ENCODE peak calls at places on chromosome 9, in four cellular contexts. K is H1, C is NT2/D1, Q is GM12878. G is an unnamed sample.

GRCh38 chr9:133812941-133813748 is 75.0 kb upstream of the SARDH start:
- DNase-seq in K (no peak), C (no peak), Q (no peak), G (no peak)

GRCh38 chr9:5799314-5799713 is 33.6 kb downstream of the ERMP1 start:
- DNase-seq in K (no peak), C (peak), Q (no peak), G (peak)

GRCh38 chr9:87516931-87517300 is 19.2 kb downstream of the DAPK1 start:
- DNase-seq in K (no peak), C (no peak), Q (no peak), G (no peak)

GRCh38 chr9:93205045-93205768 is 21.3 kb downstream of the WNK2 start:
- DNase-seq in K (no peak), C (no peak), Q (no peak), G (peak)

GRCh38 chr9:86187121-86187520 is 72.3 kb downstream of the C9orf153 start:
- DNase-seq in K (no peak), C (peak), Q (no peak), G (peak)

GRCh38 chr9:121718063-121718462 is 66.6 kb downstream of the DAB2IP start:
- DNase-seq in K (no peak), C (no peak), Q (no peak), G (no peak)

GRCh38 chr9:133874061-133874638 is 118.0 kb downstream of the VAV2 start:
- DNase-seq in K (no peak), C (no peak), Q (no peak), G (no peak)

GRCh38 chr9:127444921-127445850 is 6.0 kb downstream of the RPL12 start:
- DNase-seq in K (no peak), C (no peak), Q (no peak), G (no peak)

GRCh38 chr9:97983524-97984187 is 515 bp downstream of the ANP32B start:
- DNase-seq in K (no peak), C (no peak), Q (no peak), G (no peak)

GRCh38 chr9:110446171-110446570 is 108.5 kb upstream of the TXNDC8 start:
- DNase-seq in K (no peak), C (no peak), Q (no peak), G (no peak)

GRCh38 chr9:91163773-91164471 is 197.8 kb downstream of the AUH start:
- DNase-seq in K (no peak), C (no peak), Q (no peak), G (no peak)

GRCh38 chr9:87887151-87887505 is 4.5 kb downstream of the SPATA31E1 start:
- DNase-seq in K (no peak), C (no peak), Q (no peak), G (no peak)

GRCh38 chr9:89015330-89015729 is 24.1 kb downstream of the S1PR3 start:
- DNase-seq in K (no peak), C (no peak), Q (no peak), G (no peak)

GRCh38 chr9:72882117-72882775 is 70.6 kb downstream of the ALDH1A1 start:
- DNase-seq in K (no peak), C (no peak), Q (no peak), G (no peak)

GRCh38 chr9:136231478-136232297 is 13.9 kb downstream of the QSOX2 start:
- DNase-seq in K (no peak), C (no peak), Q (no peak), G (no peak)

GRCh38 chr9:4062966-4063365 is 236.9 kb downstream of the GLIS3 start:
- DNase-seq in K (no peak), C (no peak), Q (no peak), G (no peak)

GRCh38 chr9:127917603-127918002 is 762 bp upstream of the ST6GALNAC4 start:
- DNase-seq in K (no peak), C (no peak), Q (no peak), G (no peak)

GRCh38 chr9:73719660-73720059 is 568.0 kb downstream of the ANXA1 start:
- DNase-seq in K (no peak), C (no peak), Q (no peak), G (no peak)

GRCh38 chr9:108551030-108551964 is 304.5 kb downstream of the ACTL7B start:
- DNase-seq in K (no peak), C (no peak), Q (no peak), G (no peak)

GRCh38 chr9:93451762-93452709 is 551 bp downstream of the FAM120A start:
- DNase-seq in K (no peak), C (no peak), Q (no peak), G (peak)

GRCh38 chr9:20312732-20313131 is 309.6 kb downstream of the MLLT3 start:
- DNase-seq in K (no peak), C (no peak), Q (no peak), G (no peak)

GRCh38 chr9:16970321-16970720 is 99.9 kb upstream of the BNC2 start:
- DNase-seq in K (no peak), C (no peak), Q (no peak), G (no peak)

GRCh38 chr9:30799527-30800101 is 1584.8 kb upstream of the ACO1 start:
- DNase-seq in K (no peak), C (no peak), Q (no peak), G (no peak)

GRCh38 chr9:89475891-89476440 is 21.9 kb downstream of the SEMA4D start:
- DNase-seq in K (no peak), C (no peak), Q (no peak), G (no peak)

GRCh38 chr9:128884164-128884563 is 2.2 kb downstream of the LRRC8A start:
- DNase-seq in K (no peak), C (no peak), Q (no peak), G (no peak)

GRCh38 chr9:101354143-101354764 is 30.6 kb downstream of the BAAT start:
- DNase-seq in K (no peak), C (no peak), Q (no peak), G (peak)

GRCh38 chr9:135526730-135527571 is 5.7 kb downstream of the LCN1 start:
- DNase-seq in K (no peak), C (no peak), Q (no peak), G (peak)

GRCh38 chr9:38619556-38620447 is 594 bp downstream of the ANKRD18A start:
- DNase-seq in K (no peak), C (no peak), Q (no peak), G (peak)
- H3K9ac ChIP-seq in K (no peak), C (peak), Q (no peak), G (peak)

DNA sequence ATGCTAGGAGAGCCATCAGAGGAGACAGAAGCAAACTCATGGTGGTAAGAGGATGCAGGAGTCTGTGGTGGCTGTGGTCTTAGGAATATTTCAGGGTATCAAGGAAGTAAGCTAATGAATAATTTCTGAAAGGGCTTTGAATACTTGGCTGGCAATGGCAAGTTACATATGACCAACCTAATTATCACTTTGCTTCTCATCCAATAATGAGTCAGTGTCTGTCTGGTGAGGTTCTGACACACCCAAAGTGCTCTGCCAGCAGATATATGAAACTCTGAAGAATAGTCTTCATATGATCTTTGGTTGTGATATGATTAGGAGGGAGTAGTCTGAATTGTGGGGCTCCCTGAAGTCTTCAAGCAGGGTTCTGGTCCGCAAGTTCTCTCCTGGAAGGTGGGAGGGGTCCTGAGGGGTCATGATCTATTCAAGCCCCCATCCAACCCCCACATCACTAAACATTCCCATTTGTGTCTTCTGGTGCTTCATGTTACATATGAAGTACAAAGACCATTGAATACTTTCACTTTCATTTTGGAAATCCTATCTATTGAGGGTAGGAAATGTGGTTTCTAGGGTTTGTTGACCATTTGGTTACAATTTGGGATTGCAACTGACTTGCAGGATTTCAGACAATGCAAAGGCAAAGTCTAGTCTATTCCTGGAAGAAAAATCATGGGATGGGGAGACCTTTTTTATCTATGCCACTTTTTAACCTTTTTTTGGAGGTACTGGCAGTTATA is 199.9 kb upstream of the CDKN2B start:
- DNase-seq in K (no peak), C (no peak), Q (no peak), G (no peak)
- TF ChIP-seq SUZ12 in K (no peak), C (no peak), Q (no peak), G (no peak)

DNA sequence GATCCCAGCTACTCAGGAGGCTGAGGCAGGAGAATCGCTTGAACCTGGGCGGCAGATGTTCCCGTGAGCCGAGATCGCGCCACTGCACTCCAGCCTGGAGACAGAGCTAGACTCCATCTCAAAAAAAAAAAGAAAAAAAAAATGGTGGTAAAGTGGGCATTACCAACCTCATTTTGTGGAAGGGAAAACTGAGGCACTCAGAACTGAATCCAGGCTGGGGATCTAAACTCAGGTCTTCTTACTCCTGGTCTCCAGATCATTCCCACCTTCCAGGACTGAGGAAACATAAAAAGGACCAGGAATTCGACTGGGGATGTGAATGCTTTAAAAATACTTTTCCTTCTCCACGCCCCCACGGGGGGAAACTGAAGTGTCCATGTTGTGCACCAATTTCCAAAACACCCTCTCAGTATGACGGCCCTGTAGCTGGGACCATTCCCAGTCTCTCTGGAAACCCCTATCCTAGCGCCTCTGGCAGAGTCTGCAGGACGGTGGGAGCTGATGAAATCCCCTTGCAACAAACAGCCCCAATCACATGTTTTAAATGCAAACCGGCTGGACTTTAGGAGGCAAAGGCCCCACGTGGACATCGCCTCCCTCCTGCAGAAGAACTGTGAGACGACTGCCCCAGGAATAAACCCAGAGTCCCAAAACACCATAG is 8.9 kb upstream of the AKNA start:
- DNase-seq in K (no peak), C (no peak), Q (no peak), G (peak)
- H3K9ac ChIP-seq in K (no peak), C (peak), Q (peak), G (peak)

DNA sequence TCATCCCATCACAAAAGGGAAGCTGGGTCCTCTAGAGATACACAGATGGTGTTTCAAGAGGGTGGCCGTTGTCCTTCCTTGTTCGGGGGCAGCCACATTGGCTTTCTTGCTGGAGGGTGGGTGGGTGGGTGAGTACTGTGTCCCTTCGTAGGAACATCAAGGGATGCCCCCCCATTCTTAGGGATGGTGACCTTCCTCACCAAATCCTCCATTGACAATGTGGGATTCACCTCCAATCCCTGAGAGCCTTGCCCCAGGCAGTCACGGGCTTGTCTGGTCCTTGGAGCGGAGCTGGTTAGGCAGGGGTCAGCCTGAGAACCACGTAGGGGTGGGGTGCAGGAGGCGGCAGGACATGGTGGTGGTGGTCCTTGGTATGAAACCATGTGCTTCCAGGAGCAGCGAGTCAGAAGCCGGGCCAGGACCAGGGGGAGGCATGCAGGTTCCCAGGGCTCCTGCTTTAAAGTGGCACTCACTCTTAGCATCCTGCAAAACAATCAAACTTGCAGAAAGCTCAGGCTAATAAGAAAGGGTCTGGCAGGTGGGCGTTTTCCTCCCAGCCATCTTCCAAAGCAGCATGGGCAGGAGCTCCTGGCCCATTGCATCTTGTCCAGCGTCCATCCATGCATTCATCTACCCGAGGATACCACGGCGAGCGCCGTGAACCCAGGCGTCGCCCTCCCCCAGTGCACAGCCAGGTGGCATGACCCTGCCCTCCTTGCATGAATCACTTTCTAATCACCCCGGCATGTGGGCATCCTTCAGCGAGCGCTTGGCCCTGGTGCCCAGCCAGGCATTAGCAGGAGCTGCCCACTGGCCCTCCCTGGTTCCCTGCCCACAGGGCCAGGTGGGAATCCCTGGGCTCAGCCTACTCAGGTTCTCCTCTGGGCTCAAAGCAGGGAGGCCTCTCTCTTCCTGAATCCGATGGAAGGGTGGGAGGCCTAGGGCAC is 76.4 kb downstream of the NTNG2 start:
- DNase-seq in K (no peak), C (no peak), Q (no peak), G (no peak)
- TF ChIP-seq SUZ12 in K (no peak), C (no peak), Q (no peak), G (no peak)

DNA sequence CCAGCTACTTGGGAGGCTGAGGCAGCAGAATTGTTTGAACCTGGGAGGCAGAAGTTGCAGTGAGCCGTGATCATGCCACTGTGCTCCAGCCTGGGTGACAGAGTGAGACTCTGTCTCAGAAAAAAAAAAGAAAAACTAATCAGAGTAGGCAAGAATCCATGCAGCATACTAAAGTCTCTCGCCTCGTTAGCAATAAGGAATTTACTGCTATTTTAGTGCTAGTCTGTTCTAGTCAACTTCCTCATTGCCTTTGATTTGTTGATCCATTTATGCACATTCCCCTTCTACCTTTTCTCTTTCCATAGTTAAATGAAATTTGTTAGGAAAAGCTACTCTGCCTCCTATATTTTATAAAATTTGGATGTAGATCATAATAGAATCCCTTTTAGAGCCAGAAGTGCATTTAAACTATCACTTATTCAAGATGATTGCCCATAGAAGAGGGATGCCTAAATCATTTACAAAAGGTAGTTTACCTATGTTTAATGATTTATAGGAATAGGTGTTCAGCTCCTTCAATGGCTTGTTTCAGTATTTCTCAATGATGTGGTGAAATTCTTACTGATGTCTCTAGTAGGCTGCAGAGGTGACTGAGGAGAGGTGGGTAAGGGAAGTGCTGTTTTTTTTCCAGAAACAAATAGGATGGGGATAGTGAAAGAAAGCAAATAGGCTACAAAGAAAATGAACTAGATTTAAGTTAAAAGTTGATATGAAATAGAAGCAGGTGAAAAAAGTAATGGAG is 1.9 kb downstream of the LRRC19 start:
- DNase-seq in K (no peak), C (no peak), Q (no peak), G (no peak)
- H3K9ac ChIP-seq in K (no peak), C (no peak), Q (no peak), G (no peak)

DNA sequence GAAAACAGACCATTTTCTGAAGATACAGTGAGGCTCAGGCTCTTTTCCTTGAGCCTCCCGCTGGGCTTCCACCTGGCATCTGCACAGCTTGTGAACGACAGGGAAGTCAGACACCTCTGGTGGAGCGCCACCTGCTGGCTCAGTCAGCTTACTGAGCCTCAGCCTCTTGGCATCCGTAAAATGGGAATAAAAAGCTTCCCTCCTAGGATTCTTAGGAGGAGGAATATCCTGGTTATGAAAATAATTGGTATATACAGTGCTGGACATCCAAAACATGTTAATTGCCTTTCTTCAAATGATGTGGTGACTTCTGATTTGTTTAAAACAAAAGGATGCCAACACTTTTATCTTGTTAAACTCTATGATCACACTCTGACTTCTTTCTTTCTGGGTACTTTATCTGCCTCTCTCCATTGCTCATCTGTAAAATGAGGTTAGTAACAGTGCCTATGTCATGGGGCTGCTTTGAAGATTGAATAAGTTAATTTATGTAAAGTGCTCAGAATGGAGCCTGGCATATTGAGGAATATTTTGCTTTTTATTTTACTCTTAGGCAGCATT is 67.5 kb downstream of the MAMDC2 start:
- DNase-seq in K (peak), C (peak), Q (no peak), G (peak)
- TF ChIP-seq SUZ12 in K (no peak), C (no peak), Q (no peak), G (no peak)

GRCh38 chr9:137542486-137542885 is 7.7 kb downstream of the PNPLA7 start:
- DNase-seq in K (no peak), C (no peak), Q (no peak), G (no peak)

GRCh38 chr9:137547687-137548543 is 2.3 kb downstream of the PNPLA7 start:
- DNase-seq in K (no peak), C (no peak), Q (no peak), G (no peak)

GRCh38 chr9:137543237-137543963 is 6.8 kb downstream of the PNPLA7 start:
- DNase-seq in K (no peak), C (no peak), Q (no peak), G (no peak)

GRCh38 chr9:137544176-137544755 is 5.9 kb downstream of the PNPLA7 start:
- DNase-seq in K (no peak), C (no peak), Q (no peak), G (no peak)

DNA sequence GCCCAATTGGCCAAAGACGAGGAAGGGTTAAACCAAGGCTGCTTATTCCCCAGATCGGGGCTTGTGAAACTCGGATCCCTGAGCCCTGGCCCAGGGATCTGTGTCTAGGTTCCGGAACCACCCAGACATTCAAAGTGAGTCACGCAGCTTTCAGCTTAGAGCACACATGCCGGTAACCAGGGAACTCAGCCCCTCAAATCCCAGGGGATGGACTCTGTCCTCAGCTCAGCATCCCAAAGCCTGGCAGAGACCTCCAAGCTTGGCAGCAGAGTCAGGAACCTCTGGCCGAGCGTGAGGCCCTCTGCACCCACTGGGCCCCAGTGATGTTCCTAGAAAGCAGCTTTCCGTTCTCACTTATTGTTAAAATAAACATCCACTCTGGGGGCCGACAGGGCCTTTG is 5.1 kb downstream of the PNPLA7 start:
- DNase-seq in K (no peak), C (no peak), Q (no peak), G (no peak)
- H3K9ac ChIP-seq in K (no peak), C (no peak), Q (no peak), G (no peak)

G was measured in HepG2.